ENCODE peak calls at places on chromosomes 16 and 17, in four cellular contexts. S is suprapubic skin, K is vagina, B is SK-N-SH. X is an unnamed sample.

GRCh38 chr17:79215631-79216030 is 141.0 kb downstream of the ENGASE start:
- DNase-seq in S (no peak), K (no peak), B (no peak), X (no peak)

GRCh38 chr17:17512866-17513265 is 16.7 kb upstream of the RASD1 start:
- DNase-seq in S (no peak), K (no peak), B (no peak), X (no peak)

GRCh38 chr16:77873066-77873465 is 84.7 kb downstream of the VAT1L start:
- DNase-seq in S (no peak), K (no peak), B (no peak), X (no peak)

GRCh38 chr17:49132699-49133364 is at the start of gene B4GALNT2:
- DNase-seq in S (no peak), K (no peak), B (peak; percentile 39), X (no peak)

GRCh38 chr17:79838541-79839274 is 532 bp downstream of the CBX4 start:
- DNase-seq in S (no peak), K (no peak), B (peak; percentile 88), X (no peak)

GRCh38 chr17:68184816-68185436 is 62.9 kb upstream of the AMZ2 start:
- DNase-seq in S (no peak), K (peak; percentile 37), B (no peak), X (peak; percentile 13)

GRCh38 chr16:13915033-13915635 is 4.8 kb upstream of the ERCC4 start:
- DNase-seq in S (no peak), K (no peak), B (no peak), X (no peak)

GRCh38 chr16:75263963-75264445 is 12.6 kb upstream of the BCAR1 start:
- DNase-seq in S (peak; percentile 77), K (no peak), B (peak; percentile 37), X (no peak)

GRCh38 chr16:85448557-85449194 is 164.4 kb upstream of the GSE1 start:
- DNase-seq in S (no peak), K (no peak), B (peak; percentile 86), X (peak; percentile 78)

GRCh38 chr17:33506889-33507650 is 214.0 kb upstream of the ASIC2 start:
- DNase-seq in S (no peak), K (no peak), B (peak; percentile 44), X (no peak)

GRCh38 chr17:40522250-40522960 is 21.0 kb upstream of the TNS4 start:
- DNase-seq in S (peak; percentile 58), K (no peak), B (no peak), X (no peak)

GRCh38 chr17:67578058-67578457 is 139.7 kb upstream of the NOL11 start:
- DNase-seq in S (no peak), K (no peak), B (no peak), X (no peak)

GRCh38 chr17:18933102-18934058 is 18.6 kb upstream of the SLC5A10 start:
- DNase-seq in S (no peak), K (no peak), B (no peak), X (no peak)

GRCh38 chr17:35775583-35775982 is 14.9 kb downstream of the C17orf50 start:
- DNase-seq in S (no peak), K (no peak), B (no peak), X (no peak)

GRCh38 chr16:22255335-22255734 is 41.9 kb upstream of the POLR3E start:
- DNase-seq in S (no peak), K (no peak), B (no peak), X (no peak)

GRCh38 chr16:18979936-18980335 is 3.8 kb upstream of the TMC7 start:
- DNase-seq in S (no peak), K (no peak), B (no peak), X (no peak)

GRCh38 chr16:88882358-88883030 is 16.0 kb upstream of the PABPN1L start:
- DNase-seq in S (no peak), K (no peak), B (no peak), X (no peak)

GRCh38 chr16:67260426-67261063 is 11.8 kb downstream of the SLC9A5 start:
- DNase-seq in S (no peak), K (no peak), B (peak; percentile 68), X (no peak)

GRCh38 chr17:27446569-27447301 is 9.5 kb upstream of the KSR1 start:
- DNase-seq in S (no peak), K (no peak), B (peak; percentile 54), X (no peak)

GRCh38 chr17:81920612-81921530 is 2.9 kb upstream of the SIRT7 start:
- DNase-seq in S (no peak), K (no peak), B (no peak), X (no peak)

GRCh38 chr17:28317965-28318758 is 838 bp upstream of the TMEM97 start:
- DNase-seq in S (no peak), K (no peak), B (peak; percentile 71), X (no peak)

GRCh38 chr17:8359769-8360168 is 16.7 kb downstream of the KRABD2 start:
- DNase-seq in S (no peak), K (no peak), B (no peak), X (no peak)
- TF ChIP-seq POLR2AphosphoS5 in S (no peak), K (no peak), B (no peak), X (no peak)

GRCh38 chr17:8856869-8857575 is 10.5 kb downstream of the PIK3R6 start:
- DNase-seq in S (peak; percentile 20), K (no peak), B (no peak), X (no peak)

GRCh38 chr17:8859804-8860430 is 7.6 kb downstream of the PIK3R6 start:
- DNase-seq in S (peak; percentile 40), K (no peak), B (no peak), X (no peak)

GRCh38 chr17:8861482-8862181 is 5.8 kb downstream of the PIK3R6 start:
- DNase-seq in S (no peak), K (no peak), B (no peak), X (no peak)

GRCh38 chr17:8857919-8858318 is 9.6 kb downstream of the PIK3R6 start:
- DNase-seq in S (no peak), K (no peak), B (no peak), X (no peak)

DNA sequence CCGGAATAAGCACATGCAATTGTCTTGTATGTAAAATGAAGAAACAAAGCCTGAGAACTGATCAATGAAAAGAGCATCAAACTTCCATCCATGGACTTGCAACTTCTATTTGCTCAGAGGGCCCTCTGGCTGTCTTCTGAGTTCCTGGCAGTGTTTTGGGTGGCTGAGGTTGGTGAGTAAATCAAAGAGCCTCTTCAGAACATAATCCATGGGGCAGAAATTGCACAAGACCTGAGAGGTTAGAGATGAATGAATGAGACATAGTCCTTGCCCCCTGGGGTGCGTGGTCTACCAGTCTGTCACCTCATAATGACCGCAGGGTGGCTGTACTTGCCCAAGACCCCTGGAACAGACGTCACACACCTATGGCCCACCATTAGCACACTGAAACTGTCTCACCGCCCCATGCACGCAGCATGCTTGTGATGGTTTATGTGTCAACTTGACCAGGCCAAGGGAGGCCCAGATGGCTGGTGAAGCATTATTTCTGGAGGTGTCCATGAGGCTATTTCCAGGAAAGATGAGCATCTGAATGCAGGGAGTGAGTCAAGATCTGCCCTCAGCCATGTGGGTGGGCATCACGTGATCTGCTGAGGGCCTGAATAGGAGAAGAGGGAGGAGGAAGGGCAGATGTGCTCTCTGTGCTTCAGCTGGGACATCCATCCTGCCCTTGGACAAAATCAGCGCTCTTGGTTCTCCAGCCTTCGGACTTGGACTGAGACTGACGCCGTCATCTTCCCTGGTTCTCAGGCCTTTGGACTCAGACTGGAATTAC is 8.3 kb downstream of the PIK3R6 start:
- DNase-seq in S (peak; percentile 52), K (no peak), B (no peak), X (no peak)
- TF ChIP-seq CTCF in S (no peak), K (no peak), B (no peak), X (no peak)

GRCh38 chr17:51536627-51537026 is 276.3 kb downstream of the UTP18 start:
- DNase-seq in S (no peak), K (no peak), B (no peak), X (no peak)

GRCh38 chr17:51540151-51540550 is 279.8 kb downstream of the UTP18 start:
- DNase-seq in S (no peak), K (no peak), B (no peak), X (no peak)

GRCh38 chr17:51541215-51541614 is 280.9 kb downstream of the UTP18 start:
- DNase-seq in S (no peak), K (no peak), B (no peak), X (no peak)

GRCh38 chr17:51537996-51538550 is 277.7 kb downstream of the UTP18 start:
- DNase-seq in S (no peak), K (no peak), B (no peak), X (no peak)
- H3K4me1 ChIP-seq in S (no peaks in the 10 kb centered on the region), K (no peaks in the 10 kb centered on the region), B (no peaks in the 10 kb centered on the region), X (no peaks in the 10 kb centered on the region)

GRCh38 chr16:24572069-24572468 is 32.7 kb downstream of the RBBP6 start:
- DNase-seq in S (no peak), K (no peak), B (no peak), X (no peak)
- TF ChIP-seq POLR2AphosphoS5 in S (no peak), K (no peak), B (no peak), X (no peak)

DNA sequence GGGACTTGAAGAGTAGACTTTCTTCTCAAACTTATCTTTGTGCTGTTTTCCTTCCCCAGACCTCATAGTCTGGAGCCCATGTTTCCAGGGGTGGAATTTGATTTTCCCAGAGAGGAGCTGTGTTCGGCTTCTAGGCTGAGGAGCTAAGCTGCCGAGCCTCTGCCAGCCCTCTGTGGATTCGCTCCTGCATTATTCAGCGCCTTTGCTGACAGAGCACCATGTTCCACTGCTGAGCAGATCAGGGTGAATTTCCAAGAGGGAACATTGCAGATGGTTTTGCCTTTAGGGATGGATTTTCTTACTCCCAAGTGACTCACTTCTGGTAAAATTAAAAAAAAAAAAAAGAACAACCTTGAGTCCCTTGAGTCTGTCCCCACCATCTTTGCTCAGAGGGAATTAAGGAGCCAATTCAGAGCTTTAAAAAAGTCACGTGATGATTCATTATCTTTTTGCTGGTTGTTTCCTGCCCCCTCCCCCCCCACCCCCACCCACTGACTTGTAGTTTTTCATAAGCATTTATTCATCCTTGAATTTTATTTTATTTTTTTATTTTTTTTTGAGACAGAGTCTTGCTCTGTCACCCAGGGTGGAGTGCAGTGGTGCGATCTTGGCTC is 229.5 kb downstream of the PRKCA start:
- DNase-seq in S (no peak), K (no peak), B (no peak), X (no peak)
- TF ChIP-seq CTCF in S (no peak), K (no peak), B (no peak), X (no peak)

GRCh38 chr17:75909812-75910274 is 5.2 kb upstream of the MRPL38 start:
- DNase-seq in S (no peak), K (no peak), B (peak; percentile 63), X (no peak)
- H3K4me1 ChIP-seq in S (peaks cover 49% of the 10 kb centered on the region), K (peaks cover 33% of the 10 kb centered on the region), B (peaks cover 18% of the 10 kb centered on the region), X (no peaks in the 10 kb centered on the region)